ENCODE peak calls at places on chromosomes 12 and 14, in seven cellular contexts. Z is heart left ventricle, O is IMR-90, G is psoas muscle, A is adrenal gland, H is adipocyte, Q is colonic mucosa. D is an unnamed sample.
A peak's percentile ranks its signal among the peaks of the same experiment; 100 is the strongest.

GRCh38 chr14:64569108-64570045 is 19.6 kb downstream of the PPP1R36 start:
- DNase-seq in H (peak; percentile 95), A (peak; percentile 83), O (peak; percentile 61), Z (peak; percentile 70), Q (no peak), G (peak; percentile 75), D (peak; percentile 61)

GRCh38 chr12:66066071-66066928 is 64.2 kb downstream of the LLPH start:
- DNase-seq in A (no peak), Q (no peak), Z (no peak), H (peak; percentile 64), G (no peak), O (peak; percentile 76), D (peak; percentile 17)

GRCh38 chr14:100591453-100592371 is 4.5 kb upstream of the BEGAIN start:
- DNase-seq in G (peak; percentile 33), A (no peak), O (no peak), Z (peak; percentile 9), H (no peak), Q (no peak), D (no peak)

GRCh38 chr12:52835271-52836041 is 1.3 kb upstream of the KRT79 start:
- DNase-seq in H (no peak), O (no peak), Q (no peak), G (no peak), Z (no peak), A (no peak), D (no peak)

GRCh38 chr12:3122841-3123678 is 45.9 kb downstream of the TSPAN9 start:
- DNase-seq in H (peak; percentile 82), Q (no peak), Z (peak; percentile 75), O (peak; percentile 75), G (peak; percentile 87), A (peak; percentile 84), D (peak; percentile 96)

GRCh38 chr14:66495214-66496098 is 9.3 kb downstream of the CCDC196 start:
- DNase-seq in G (no peak), H (peak; percentile 83), Q (peak; percentile 60), A (peak; percentile 33), Z (peak; percentile 39), O (peak; percentile 71), D (peak; percentile 0)

GRCh38 chr12:105741786-105742566 is 396.8 kb downstream of the NUAK1 start:
- DNase-seq in G (no peak), Z (peak; percentile 34), A (no peak), Q (peak; percentile 23), O (peak; percentile 83), H (peak; percentile 93), D (peak; percentile 85)

GRCh38 chr14:101476931-101477553 is 84.3 kb upstream of the DIO3 start:
- DNase-seq in O (no peak), H (no peak), Z (no peak), Q (peak; percentile 80), G (no peak), A (peak; percentile 67), D (no peak)

GRCh38 chr14:66624319-66624937 is 116.5 kb downstream of the GPHN start:
- DNase-seq in A (peak; percentile 53), H (peak; percentile 73), Q (peak; percentile 37), G (peak; percentile 59), Z (peak; percentile 60), O (peak; percentile 69), D (peak; percentile 14)

GRCh38 chr14:59688224-59689170 is 111.9 kb upstream of the CCDC175 start:
- DNase-seq in A (peak; percentile 18), H (peak; percentile 76), G (no peak), O (peak; percentile 53), Q (peak; percentile 57), Z (no peak), D (peak; percentile 13)

GRCh38 chr14:101473045-101473729 is 88.1 kb upstream of the DIO3 start:
- DNase-seq in O (no peak), H (no peak), G (no peak), A (no peak), Q (no peak), Z (no peak), D (no peak)

GRCh38 chr14:72291908-72292688 is 359.9 kb downstream of the RGS6 start:
- DNase-seq in Q (no peak), A (peak; percentile 19), Z (peak; percentile 27), H (peak; percentile 68), O (peak; percentile 58), G (no peak), D (no peak)

GRCh38 chr12:26621932-26622331 is 211.1 kb downstream of the ITPR2 start:
- DNase-seq in Z (no peak), A (no peak), H (no peak), O (no peak), G (no peak), Q (no peak), D (no peak)

GRCh38 chr12:113766880-113767878 is 198.9 kb downstream of the RBM19 start:
- DNase-seq in G (no peak), Q (no peak), Z (no peak), O (peak; percentile 78), A (no peak), H (peak; percentile 76), D (peak; percentile 43)

GRCh38 chr14:22656945-22657711 is 13.0 kb upstream of the OR6J1 start:
- DNase-seq in A (no peak), Q (peak; percentile 26), G (no peak), O (peak; percentile 35), Z (no peak), H (peak; percentile 48), D (no peak)

GRCh38 chr12:46300906-46301305 is 32.1 kb upstream of the SLC38A1 start:
- DNase-seq in Z (peak; percentile 46), O (peak; percentile 27), A (no peak), G (no peak), H (no peak), Q (no peak), D (no peak)

GRCh38 chr12:25585662-25586061 is 32.6 kb upstream of the LMNTD1 start:
- DNase-seq in H (peak; percentile 49), G (no peak), Q (no peak), A (no peak), Z (no peak), O (no peak), D (no peak)

GRCh38 chr12:14691560-14691959 is 4.8 kb downstream of the GUCY2C start:
- DNase-seq in H (no peak), G (no peak), A (peak; percentile 77), O (no peak), Q (peak; percentile 44), Z (peak; percentile 92), D (no peak)

GRCh38 chr12:41772478-41772877 is 372.2 kb downstream of the GXYLT1 start:
- DNase-seq in H (no peak), G (no peak), Z (no peak), Q (no peak), O (no peak), A (no peak), D (no peak)

GRCh38 chr12:116863275-116863767 is 17.9 kb downstream of the HRK start:
- DNase-seq in Z (no peak), A (no peak), G (no peak), H (peak; percentile 25), Q (peak; percentile 57), O (peak; percentile 75), D (no peak)

DNA sequence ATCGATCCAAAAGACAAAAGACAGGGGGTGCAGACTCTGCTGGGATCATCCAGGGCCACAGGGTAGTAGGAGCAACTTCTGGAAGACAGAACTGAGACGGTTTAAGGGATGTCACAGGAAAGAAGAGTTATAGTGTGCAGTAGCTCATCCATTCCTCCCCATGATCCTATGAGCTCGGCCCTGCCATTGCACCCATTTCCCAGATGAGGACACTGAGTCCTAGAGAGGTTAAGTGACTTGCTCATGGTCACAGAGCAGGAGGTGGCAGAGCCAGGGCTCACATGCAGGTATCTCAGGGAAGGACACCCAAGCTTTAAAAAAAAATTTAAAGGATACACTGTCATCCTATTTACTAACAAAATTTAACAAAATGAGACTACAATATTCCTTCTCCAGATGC is 86.1 kb upstream of the FZD10 start:
- DNase-seq in Z (no peak), H (no peak), Q (no peak), O (no peak), A (no peak), G (no peak), D (no peak)
- H3K9me3 ChIP-seq in Z (peaks cover 7% of the 10 kb centered on the region), H (no peaks in the 10 kb centered on the region), Q (no peaks in the 10 kb centered on the region), O (peaks cover 35% of the 10 kb centered on the region), A (no peaks in the 10 kb centered on the region), G (no peaks in the 10 kb centered on the region), D (no peaks in the 10 kb centered on the region)

GRCh38 chr12:56600753-56601152 is 29.4 kb downstream of the BAZ2A start:
- DNase-seq in G (no peak), A (no peak), Z (no peak), Q (no peak), H (no peak), O (no peak), D (no peak)

GRCh38 chr12:56599041-56599440 is 31.1 kb downstream of the BAZ2A start:
- DNase-seq in Z (no peak), O (no peak), A (no peak), Q (no peak), G (no peak), H (no peak), D (no peak)

GRCh38 chr12:56593909-56594621 is 36.1 kb downstream of the BAZ2A start:
- DNase-seq in O (peak; percentile 81), H (peak; percentile 89), Z (no peak), Q (peak; percentile 37), A (peak; percentile 50), G (peak; percentile 69), D (peak; percentile 50)

GRCh38 chr12:56599797-56600196 is 30.3 kb downstream of the BAZ2A start:
- DNase-seq in G (no peak), A (no peak), Z (no peak), H (no peak), O (no peak), Q (no peak), D (no peak)

DNA sequence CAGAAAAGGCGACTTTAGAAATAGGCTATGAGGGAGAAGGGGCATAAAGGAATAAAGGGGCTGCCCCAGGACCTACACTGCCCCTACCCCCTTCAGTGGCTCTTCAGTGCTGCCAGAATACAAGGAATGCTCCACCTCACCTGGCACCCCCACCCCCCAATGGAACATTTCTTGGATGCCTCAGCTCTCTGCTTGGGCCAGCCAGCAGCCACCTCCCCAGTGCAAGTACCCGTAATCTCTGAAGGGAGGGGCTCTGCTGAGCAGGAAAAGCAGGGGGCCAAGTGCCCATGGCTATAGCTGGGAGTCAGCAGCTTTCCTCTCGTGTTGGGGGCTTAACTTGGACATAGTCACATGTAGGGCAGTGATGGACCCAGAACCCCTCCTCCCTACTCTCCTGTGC is 33.3 kb downstream of the BAZ2A start:
- DNase-seq in O (no peak), Q (no peak), A (no peak), G (no peak), H (no peak), Z (no peak), D (no peak)
- H3K36me3 ChIP-seq in O (peaks cover 56% of the 10 kb centered on the region), Q (peaks cover 42% of the 10 kb centered on the region), A (no peaks in the 10 kb centered on the region), G (peaks cover 23% of the 10 kb centered on the region), H (peaks cover 68% of the 10 kb centered on the region), Z (peaks cover 63% of the 10 kb centered on the region), D (peaks cover 69% of the 10 kb centered on the region)

DNA sequence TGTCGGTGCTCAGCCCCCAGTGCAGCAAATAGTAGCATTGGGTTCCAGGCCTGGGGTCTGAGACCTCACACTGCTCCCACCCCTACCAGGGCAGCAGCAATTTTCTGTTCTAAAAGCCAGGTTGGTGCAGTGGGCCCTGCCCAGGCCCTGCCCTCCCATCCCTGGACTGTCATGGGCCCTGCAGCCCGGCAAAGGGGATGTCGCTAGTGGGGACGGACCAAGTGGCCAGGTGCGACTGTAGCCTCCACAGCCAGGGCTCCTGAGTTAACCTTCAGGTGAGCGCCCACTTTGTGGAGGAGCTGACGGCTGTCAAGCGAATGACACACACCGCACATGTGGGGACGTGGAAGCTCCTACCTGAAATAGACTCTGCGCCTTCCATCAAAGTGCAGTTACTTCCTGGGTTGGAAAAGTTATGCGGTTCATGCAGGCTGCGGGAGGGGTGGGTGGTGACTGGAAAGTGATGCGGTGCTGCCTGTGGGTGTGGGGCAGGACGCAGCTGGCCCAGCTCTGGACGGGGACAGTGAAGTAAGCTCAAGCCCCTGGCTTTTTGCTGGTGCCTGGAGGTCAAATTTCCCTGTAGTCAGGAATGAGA is 1.5 kb downstream of the INF2 start:
- DNase-seq in H (no peak), G (no peak), O (no peak), A (no peak), Q (no peak), Z (no peak), D (no peak)
- H3K4me3 ChIP-seq in H (peak overlapping the region; percentile 93), G (peak overlapping the region; percentile 91), O (peak overlapping the region; percentile 100), A (peak overlapping the region; percentile 99), Q (peak overlapping the region; percentile 98), Z (peak overlapping the region; percentile 92), D (peak overlapping the region; percentile 66)

GRCh38 chr12:49979061-49979586 is 6.4 kb downstream of the AQP6 start:
- DNase-seq in H (no peak), Q (no peak), G (peak; percentile 33), Z (no peak), O (no peak), A (no peak), D (no peak)
- H3K9me3 ChIP-seq in H (no peaks in the 10 kb centered on the region), Q (no peaks in the 10 kb centered on the region), G (no peaks in the 10 kb centered on the region), Z (no peaks in the 10 kb centered on the region), O (no peaks in the 10 kb centered on the region), A (no peaks in the 10 kb centered on the region), D (no peaks in the 10 kb centered on the region)

D was measured in MG63.